ENCODE peak calls at places on chromosomes 13 and 19, in six cellular contexts. Y is amniotic stem cell; N is T follicular helper cell; F is stimulated activated CD8-positive, alpha-beta memory T cell treated with anti-CD3 and anti-CD28 coated beads, Interleukin-15, amount 100 ng/mL, for 24 hours; O is cardiac septum; S is stimulated activated CD4-positive, alpha-beta T cell treated with anti-CD3 and anti-CD28 coated beads, Interleukin-15, amount 100 ng/mL, for 1 hour. R is an unnamed sample.

GRCh38 chr19:53808710-53809125 is 15.4 kb downstream of the NLRP12 start:
- DNase-seq in Y (no peak), N (no peak), F (no peak), O (no peak), S (no peak), R (peak; percentile 44)

GRCh38 chr13:34076943-34077703 is 259.2 kb downstream of the RFC3 start:
- DNase-seq in Y (peak; percentile 5), N (no peak), F (no peak), O (no peak), S (no peak), R (peak; percentile 56)

GRCh38 chr19:2282062-2282861 is at the start of gene PEAK3:
- DNase-seq in Y (no peak), N (no peak), F (no peak), O (peak; percentile 96), S (no peak), R (no peak)

GRCh38 chr13:81393110-81393509 is 1052.2 kb upstream of the SPRY2 start:
- DNase-seq in Y (no peak), N (no peak), F (no peak), O (no peak), S (no peak), R (no peak)

GRCh38 chr19:11617207-11618062 is 20.2 kb downstream of the ZNF627 start:
- DNase-seq in Y (no peak), N (no peak), F (no peak), O (no peak), S (no peak), R (no peak)

GRCh38 chr19:30049226-30049625 is 107.2 kb downstream of the URI1 start:
- DNase-seq in Y (no peak), N (no peak), F (no peak), O (no peak), S (no peak), R (no peak)

GRCh38 chr19:45184115-45184514 is 5.5 kb downstream of the BLOC1S3 start:
- DNase-seq in Y (no peak), N (no peak), F (no peak), O (no peak), S (no peak), R (no peak)

GRCh38 chr19:33580026-33580644 is 41.6 kb upstream of the CHST8 start:
- DNase-seq in Y (no peak), N (no peak), F (no peak), O (no peak), S (no peak), R (no peak)

GRCh38 chr19:23957660-23958281 is 43.1 kb downstream of the ZNF726 start:
- DNase-seq in Y (peak; percentile 73), N (no peak), F (no peak), O (no peak), S (no peak), R (no peak)

GRCh38 chr19:10219678-10220077 is 11.5 kb downstream of the S1PR2 start:
- DNase-seq in Y (no peak), N (peak; percentile 25), F (no peak), O (no peak), S (no peak), R (peak; percentile 33)

GRCh38 chr13:112873851-112874750 is 94.9 kb upstream of the MCF2L start:
- DNase-seq in Y (peak; percentile 20), N (peak; percentile 9), F (peak; percentile 31), O (peak; percentile 87), S (peak; percentile 53), R (peak; percentile 78)

GRCh38 chr13:30396434-30397075 is 25.7 kb upstream of the UBE2L5 start:
- DNase-seq in Y (no peak), N (no peak), F (no peak), O (no peak), S (no peak), R (no peak)

GRCh38 chr19:12703056-12703455 is 6.6 kb upstream of the FBXW9 start:
- DNase-seq in Y (no peak), N (no peak), F (no peak), O (no peak), S (no peak), R (peak; percentile 73)

GRCh38 chr19:5339470-5339949 is 1.1 kb downstream of the PTPRS start:
- DNase-seq in Y (no peak), N (no peak), F (no peak), O (no peak), S (no peak), R (no peak)

GRCh38 chr19:53102701-53103140 is 501 bp downstream of the ZNF160 start:
- DNase-seq in Y (no peak), N (no peak), F (no peak), O (no peak), S (peak; percentile 10), R (peak; percentile 29)

GRCh38 chr13:24185591-24186232 is 25.2 kb downstream of the SPATA13 start:
- DNase-seq in Y (no peak), N (no peak), F (no peak), O (no peak), S (no peak), R (no peak)

GRCh38 chr13:40377783-40378182 is 288.7 kb downstream of the FOXO1 start:
- DNase-seq in Y (no peak), N (no peak), F (no peak), O (no peak), S (peak; percentile 11), R (no peak)

R was measured in cerebellar cortex.